ENCODE peak calls at places on chromosomes 3 and 15, in nine cellular contexts. B is H7; R is stimulated activated CD4-positive, alpha-beta T cell treated with anti-CD3 and anti-CD28 coated beads, TNF-alpha, amount 100 ng/mL, for 4 hours; W is M059J; K is HEK293T; T is T-helper 2 cell treated with Interferon-gamma antibody and Interleukin-4, amounts not matched to agents 5 μg/mL and 100 μg/mL, for 36 hours; O is activated CD4-positive, alpha-beta T cell treated with anti-CD3 and anti-CD28 coated beads for 48 hours; Y is osteocyte; C is fibroblast of pulmonary artery. E is an unnamed sample.
A peak's percentile ranks its signal among the peaks of the same experiment; 100 is the strongest.

GRCh38 chr3:133644768-133645167 is 17.0 kb downstream of the TOPBP1 start:
- DNase-seq in B (no peak), R (no peak), W (peak; percentile 89), K (no peak), T (no peak), O (no peak), Y (no peak), C (peak; percentile 86), E (peak; percentile 24)

GRCh38 chr15:76340198-76340801 is 3.7 kb downstream of the ISL2 start:
- DNase-seq in B (peak; percentile 75), R (no peak), W (peak; percentile 20), K (no peak), T (no peak), O (peak; percentile 39), Y (no peak), C (peak; percentile 35), E (peak; percentile 31)

GRCh38 chr3:72660270-72661114 is 187.8 kb downstream of the SHQ1 start:
- DNase-seq in B (no peak), R (no peak), W (no peak), K (no peak), T (no peak), O (no peak), Y (no peak), C (no peak), E (no peak)

GRCh38 chr3:72375237-72376154 is 472.7 kb downstream of the SHQ1 start:
- DNase-seq in B (no peak), R (peak; percentile 32), W (no peak), K (no peak), T (peak; percentile 57), O (peak; percentile 61), Y (no peak), C (no peak), E (peak; percentile 57)

GRCh38 chr3:39108309-39108708 is 829 bp downstream of the TTC21A start:
- DNase-seq in B (no peak), R (no peak), W (no peak), K (no peak), T (peak; percentile 16), O (no peak), Y (no peak), C (no peak), E (no peak)

GRCh38 chr3:126124148-126124868 is 40.4 kb upstream of the SLC41A3 start:
- DNase-seq in B (peak; percentile 85), R (no peak), W (no peak), K (no peak), T (no peak), O (peak; percentile 0), Y (peak; percentile 73), C (no peak), E (no peak)

GRCh38 chr15:29102911-29103824 is 166.5 kb downstream of the NSMCE3 start:
- DNase-seq in B (no peak), R (no peak), W (peak; percentile 8), K (no peak), T (no peak), O (peak; percentile 21), Y (no peak), C (no peak), E (no peak)

GRCh38 chr3:48038971-48039481 is 22.8 kb upstream of the MAP4 start:
- DNase-seq in B (no peak), R (no peak), W (peak; percentile 61), K (no peak), T (no peak), O (no peak), Y (no peak), C (no peak), E (no peak)

GRCh38 chr3:130748520-130748919 is 1.9 kb upstream of the PIK3R4 start:
- DNase-seq in B (no peak), R (no peak), W (no peak), K (no peak), T (no peak), O (no peak), Y (no peak), C (no peak), E (peak; percentile 23)

GRCh38 chr3:73950781-73951180 is 326.0 kb upstream of the PDZRN3 start:
- DNase-seq in B (no peak), R (no peak), W (no peak), K (no peak), T (no peak), O (no peak), Y (no peak), C (no peak), E (no peak)

GRCh38 chr3:175716451-175716850 is 857.3 kb downstream of the NAALADL2 start:
- DNase-seq in B (no peak), R (no peak), W (peak; percentile 45), K (no peak), T (no peak), O (no peak), Y (no peak), C (peak; percentile 1), E (no peak)

GRCh38 chr3:191566469-191566868 is 105.5 kb downstream of the PYDC2 start:
- DNase-seq in B (no peak), R (no peak), W (peak; percentile 59), K (no peak), T (no peak), O (no peak), Y (no peak), C (no peak), E (no peak)

GRCh38 chr3:101387351-101387750 is 67.0 kb upstream of the IMPG2 start:
- DNase-seq in B (no peak), R (no peak), W (no peak), K (no peak), T (no peak), O (no peak), Y (no peak), C (no peak), E (no peak)

GRCh38 chr3:123688241-123688747 is 103.4 kb upstream of the HACD2 start:
- DNase-seq in B (no peak), R (no peak), W (peak; percentile 99), K (no peak), T (no peak), O (no peak), Y (no peak), C (peak; percentile 87), E (no peak)

GRCh38 chr3:106342386-106342785 is 473.6 kb upstream of the CBLB start:
- DNase-seq in B (no peak), R (no peak), W (no peak), K (no peak), T (no peak), O (no peak), Y (no peak), C (no peak), E (no peak)

E was measured in erythroblast.